ENCODE peak calls at places on chromosomes 7 and 10, in eight cellular contexts. U is HT1080; P is RWPE1; X is DMS79; R is AG04450; Z is dermis microvascular lymphatic vessel endothelial cell; S is endothelial cell; M is stimulated activated CD4-positive, alpha-beta T cell treated with anti-CD3 and anti-CD28 coated beads, TNF-alpha, amount 100 ng/mL, for 48 hours. D is an unnamed sample.

GRCh38 chr10:110409926-110410325 is 87.8 kb upstream of the DUSP5 start:
- DNase-seq in M (no peak), P (no peak), R (no peak), U (no peak), Z (no peak), S (no peak), X (no peak), D (no peak)

GRCh38 chr7:93728292-93728691 is 153.8 kb upstream of the CALCR start:
- DNase-seq in S (no peak), R (no peak), U (peak; percentile 44), M (no peak), P (no peak), X (no peak), Z (peak; percentile 10), D (no peak)

GRCh38 chr7:128836729-128837348 is 6.6 kb downstream of the FLNC start:
- DNase-seq in P (no peak), M (no peak), U (no peak), S (no peak), R (no peak), Z (no peak), X (no peak), D (no peak)

GRCh38 chr7:80330434-80330833 is 181.4 kb downstream of the GNAT3 start:
- DNase-seq in M (no peak), Z (no peak), X (no peak), S (no peak), U (peak; percentile 36), P (no peak), R (no peak), D (peak; percentile 81)

GRCh38 chr10:102642553-102643345 is 1.5 kb upstream of the TRIM8 start:
- DNase-seq in X (no peak), S (peak; percentile 53), R (no peak), M (no peak), U (peak; percentile 66), P (peak; percentile 81), Z (peak; percentile 67), D (no peak)

GRCh38 chr10:86630079-86630478 is 24.3 kb upstream of the OPN4 start:
- DNase-seq in U (no peak), Z (no peak), P (no peak), M (no peak), S (no peak), X (no peak), R (no peak), D (no peak)

GRCh38 chr10:4183761-4184261 is 398.8 kb upstream of the KLF6 start:
- DNase-seq in P (no peak), S (no peak), X (no peak), R (peak; percentile 32), M (no peak), U (no peak), Z (peak; percentile 72), D (no peak)

GRCh38 chr7:40584667-40585433 is 450.0 kb downstream of the SUGCT start:
- DNase-seq in X (no peak), P (peak; percentile 41), Z (no peak), S (no peak), M (no peak), U (peak; percentile 70), R (no peak), D (no peak)

D was measured in BJ.